ENCODE peak calls at places on chromosomes 1 and 21, in seven cellular contexts. I is fibroblast of lung; U is Peyer's patch; Z is CD8-positive, alpha-beta memory T cell; O is thoracic aorta; W is PC-3; K is tibial artery. S is an unnamed sample. For H3K4me1, the result is how much of the 10 kb centered on the place peaks cover.

GRCh38 chr1:219495737-219496408 is 117.0 kb downstream of the ZC3H11B start:
- DNase-seq in U (no peak), O (no peak), K (no peak), W (no peak), I (no peak), Z (no peak), S (no peak)

GRCh38 chr1:3069491-3070303 is 694 bp downstream of the PRDM16 start:
- DNase-seq in U (peak), W (peak), K (peak), I (peak), O (no peak), Z (no peak), S (peak)

GRCh38 chr1:48109390-48110009 is 112.3 kb upstream of the TRABD2B start:
- DNase-seq in W (peak), Z (no peak), I (peak), U (no peak), K (no peak), O (no peak), S (no peak)

GRCh38 chr1:223776826-223777454 is 64.6 kb downstream of the CAPN2 start:
- DNase-seq in W (no peak), O (no peak), K (no peak), I (no peak), U (no peak), Z (no peak), S (no peak)

GRCh38 chr1:107789817-107790609 is 175.0 kb downstream of the VAV3 start:
- DNase-seq in U (no peak), I (no peak), K (no peak), W (no peak), Z (no peak), O (no peak), S (no peak)

GRCh38 chr1:100353073-100353801 is 931 bp downstream of the CDC14A start:
- DNase-seq in I (peak), Z (peak), O (no peak), K (peak), W (no peak), U (peak), S (peak)

GRCh38 chr1:87044840-87045239 is 130.4 kb downstream of the HS2ST1 start:
- DNase-seq in I (no peak), W (no peak), K (no peak), Z (peak), U (no peak), O (no peak), S (no peak)

GRCh38 chr1:36322085-36322785 is 1.2 kb downstream of the EVA1B start:
- DNase-seq in I (peak), Z (no peak), U (no peak), O (no peak), K (peak), W (no peak), S (peak)

GRCh38 chr1:115413621-115414020 is 75.6 kb upstream of the NGF start:
- DNase-seq in W (no peak), Z (no peak), I (no peak), U (no peak), K (no peak), O (no peak), S (no peak)

GRCh38 chr21:34553199-34553952 is 41.4 kb upstream of the KCNE1 start:
- DNase-seq in I (peak), O (no peak), Z (no peak), U (no peak), K (no peak), W (peak), S (no peak)

GRCh38 chr1:10789392-10790154 is 6.9 kb downstream of the CASZ1 start:
- DNase-seq in K (no peak), O (no peak), Z (no peak), U (no peak), W (no peak), I (no peak), S (no peak)

GRCh38 chr1:53176452-53177344 is 19.9 kb upstream of the CPT2 start:
- DNase-seq in O (no peak), K (no peak), W (peak), I (peak), U (no peak), Z (no peak), S (peak)

GRCh38 chr1:10791117-10791951 is 5.1 kb downstream of the CASZ1 start:
- DNase-seq in W (no peak), Z (no peak), O (no peak), U (no peak), K (no peak), I (no peak), S (no peak)

GRCh38 chr21:43370091-43370658 is 56.8 kb downstream of the SIK1 start:
- DNase-seq in W (no peak), Z (no peak), O (no peak), U (no peak), K (no peak), I (peak), S (peak)

GRCh38 chr1:68128157-68128556 is 77.7 kb upstream of the DIRAS3 start:
- DNase-seq in U (no peak), W (no peak), K (no peak), O (no peak), Z (no peak), I (peak), S (no peak)

GRCh38 chr1:199759268-199759724 is 268.2 kb upstream of the NR5A2 start:
- DNase-seq in W (peak), U (no peak), K (no peak), I (peak), Z (no peak), O (no peak), S (no peak)

DNA sequence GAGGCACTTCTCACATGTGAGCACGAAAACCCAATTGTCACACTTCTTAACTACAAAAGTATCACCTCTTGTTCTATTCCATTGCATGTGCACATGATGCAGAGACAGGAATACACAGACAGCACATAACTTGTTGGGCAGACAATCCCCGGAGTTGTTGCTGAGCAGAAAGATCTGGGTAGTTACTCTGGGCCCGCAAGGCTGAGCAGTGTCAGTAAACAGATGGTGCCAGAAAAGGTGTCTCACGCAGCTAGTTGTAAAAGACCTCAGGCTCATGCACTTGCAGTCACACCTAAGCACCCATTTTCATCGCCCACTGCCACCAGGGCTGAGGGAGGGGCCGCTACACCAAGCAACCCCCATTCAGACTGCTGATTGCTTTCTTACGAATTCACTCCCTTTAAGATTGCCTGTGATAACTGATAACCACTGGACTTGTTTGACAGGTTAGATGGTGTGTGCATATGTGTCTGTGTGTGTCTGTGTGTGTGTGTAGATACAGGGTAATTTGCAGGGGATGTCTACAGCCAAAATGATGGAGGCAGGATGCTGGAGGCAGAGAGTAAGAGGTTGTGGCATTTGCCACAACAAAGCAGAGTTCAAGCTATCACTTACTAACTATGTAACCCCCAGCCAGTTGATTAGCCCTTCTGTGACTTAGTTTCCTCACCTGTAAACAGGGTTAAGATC is 4.2 kb downstream of the LGR6 start:
- DNase-seq in Z (peak), K (no peak), I (no peak), W (no peak), U (no peak), O (no peak), S (no peak)
- H3K27ac ChIP-seq in Z (peak), K (peak), I (no peak), W (no peak), U (peak), O (peak), S (peak)

GRCh38 chr1:169346036-169346589 is 21.5 kb downstream of the NME7 start:
- DNase-seq in W (no peak), Z (no peak), I (no peak), O (no peak), K (no peak), U (no peak), S (no peak)
- H3K4me1 ChIP-seq in W (under half), Z (under half), I (under half), O (under half), K (under half), U (under half), S (under half)

DNA sequence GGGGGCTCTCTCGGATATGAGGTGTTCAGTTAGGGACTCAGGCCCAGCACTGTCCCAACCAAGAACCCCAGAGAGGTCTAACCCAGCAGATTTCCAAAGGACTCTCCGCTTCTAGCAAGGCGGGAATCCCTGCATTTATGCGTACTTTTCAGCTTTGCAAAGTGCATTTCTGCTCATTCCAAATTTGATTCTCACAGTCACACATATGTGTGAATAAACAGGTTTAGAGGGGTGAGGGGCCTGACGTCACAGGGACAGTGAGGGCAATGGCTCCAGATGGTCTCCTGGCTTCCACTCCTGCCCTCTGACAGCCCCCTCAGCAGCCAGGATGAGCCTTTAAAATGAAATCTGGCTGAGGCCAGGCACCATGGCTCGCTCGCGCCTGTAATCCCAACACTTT is 921 bp upstream of the ECE1 start:
- DNase-seq in U (no peak), K (no peak), Z (no peak), I (peak), W (no peak), O (no peak), S (peak)
- H3K4me3 ChIP-seq in U (peak), K (no peak), Z (peak), I (peak), W (no peak), O (no peak), S (no peak)

GRCh38 chr1:215583185-215583692 is 16.1 kb downstream of the KCTD3 start:
- DNase-seq in U (no peak), O (no peak), K (no peak), Z (no peak), W (peak), I (no peak), S (no peak)
- H3K27ac ChIP-seq in U (peak), O (no peak), K (no peak), Z (no peak), W (peak), I (no peak), S (no peak)

GRCh38 chr1:117036018-117036421 is 24.1 kb upstream of the TTF2 start:
- DNase-seq in K (no peak), U (no peak), Z (no peak), W (no peak), I (no peak), O (no peak), S (no peak)
- H3K4me1 ChIP-seq in K (under half), U (under half), Z (under half), W (under half), I (under half), O (under half), S (under half)